ENCODE peak calls at places on chromosomes 16 and 17, in seven cellular contexts. F, T, C, B, N, U and Q are unnamed samples.

GRCh38 chr16:85829751-85830445 is 30.4 kb downstream of the COX4I1 start:
- DNase-seq in F (no peak), T (no peak), C (no peak), B (no peak), N (no peak), U (no peak), Q (no peak)

GRCh38 chr17:17036520-17036998 is 5.7 kb upstream of the MPRIP start:
- DNase-seq in F (no peak), T (no peak), C (no peak), B (no peak), N (no peak), U (no peak), Q (no peak)

GRCh38 chr17:82435103-82435502 is 15.4 kb downstream of the CYBC1 start:
- DNase-seq in F (no peak), T (no peak), C (no peak), B (no peak), N (no peak), U (no peak), Q (no peak)

GRCh38 chr17:5526821-5527598 is 40.6 kb downstream of the MIS12 start:
- DNase-seq in F (peak; percentile 40), T (peak; percentile 70), C (peak; percentile 75), B (no peak), N (no peak), U (peak; percentile 59), Q (no peak)

GRCh38 chr16:50491516-50491915 is 56.7 kb upstream of the NKD1 start:
- DNase-seq in F (no peak), T (no peak), C (no peak), B (no peak), N (no peak), U (no peak), Q (no peak)

GRCh38 chr16:27972500-27972899 is 91.0 kb downstream of the GSG1L start:
- DNase-seq in F (peak; percentile 40), T (peak; percentile 59), C (peak; percentile 73), B (no peak), N (peak; percentile 17), U (peak; percentile 51), Q (peak; percentile 69)

GRCh38 chr17:68777243-68777855 is 176.2 kb upstream of the FAM20A start:
- DNase-seq in F (peak; percentile 27), T (peak; percentile 48), C (peak; percentile 51), B (no peak), N (no peak), U (peak; percentile 88), Q (peak; percentile 71)

GRCh38 chr17:44865921-44866320 is 18.2 kb downstream of the HIGD1B start:
- DNase-seq in F (no peak), T (no peak), C (no peak), B (no peak), N (no peak), U (no peak), Q (no peak)

GRCh38 chr16:66720766-66721165 is 24.2 kb upstream of the CMTM4 start:
- DNase-seq in F (no peak), T (no peak), C (no peak), B (no peak), N (no peak), U (no peak), Q (no peak)

GRCh38 chr16:23835390-23836077 is at the start of gene PRKCB:
- DNase-seq in F (peak; percentile 96), T (peak; percentile 96), C (no peak), B (peak; percentile 51), N (no peak), U (no peak), Q (no peak)

GRCh38 chr16:9362050-9362449 is 270.6 kb downstream of the HAPSTR1 start:
- DNase-seq in F (no peak), T (no peak), C (no peak), B (no peak), N (no peak), U (peak; percentile 20), Q (no peak)

GRCh38 chr16:72092832-72093447 is 480 bp downstream of the TXNL4B start:
- DNase-seq in F (no peak), T (no peak), C (no peak), B (no peak), N (no peak), U (peak; percentile 63), Q (peak; percentile 71)

GRCh38 chr17:3222505-3222904 is 15.0 kb downstream of the OR1A1 start:
- DNase-seq in F (no peak), T (no peak), C (no peak), B (no peak), N (no peak), U (no peak), Q (no peak)

GRCh38 chr17:44901323-44901965 is 2.2 kb upstream of the EFTUD2 start:
- DNase-seq in F (no peak), T (no peak), C (no peak), B (no peak), N (no peak), U (no peak), Q (no peak)

GRCh38 chr17:28747046-28747691 is 3.4 kb downstream of the TRAF4 start:
- DNase-seq in F (peak; percentile 42), T (no peak), C (no peak), B (no peak), N (no peak), U (no peak), Q (peak; percentile 100)

GRCh38 chr17:28748852-28749515 is 5.2 kb downstream of the TRAF4 start:
- DNase-seq in F (no peak), T (no peak), C (no peak), B (no peak), N (no peak), U (no peak), Q (no peak)

GRCh38 chr17:28746611-28747045 is 2.8 kb downstream of the TRAF4 start:
- DNase-seq in F (peak; percentile 49), T (no peak), C (no peak), B (no peak), N (no peak), U (no peak), Q (peak; percentile 73)

GRCh38 chr17:28749516-28750177 is 5.8 kb downstream of the TRAF4 start:
- DNase-seq in F (no peak), T (no peak), C (no peak), B (no peak), N (no peak), U (no peak), Q (no peak)

GRCh38 chr17:28747801-28748750 is 4.3 kb downstream of the TRAF4 start:
- DNase-seq in F (no peak), T (no peak), C (no peak), B (no peak), N (no peak), U (no peak), Q (no peak)
- TF ChIP-seq JUND in F (no peak), T (no peak), C (no peak), B (no peak), N (no peak), U (no peak), Q (no peak)

GRCh38 chr17:78826426-78826825 is 14.2 kb downstream of the USP36 start:
- DNase-seq in F (no peak), T (no peak), C (no peak), B (no peak), N (no peak), U (no peak), Q (no peak)
- TF ChIP-seq JUND in F (no peak), T (no peak), C (no peak), B (no peak), N (no peak), U (no peak), Q (no peak)

GRCh38 chr16:11017499-11017898 is 73.1 kb downstream of the CLEC16A start:
- DNase-seq in F (no peak), T (no peak), C (no peak), B (no peak), N (no peak), U (no peak), Q (no peak)

GRCh38 chr16:11015607-11016006 is 71.2 kb downstream of the CLEC16A start:
- DNase-seq in F (no peak), T (no peak), C (no peak), B (no peak), N (no peak), U (no peak), Q (no peak)

GRCh38 chr16:11016524-11016988 is 72.2 kb downstream of the CLEC16A start:
- DNase-seq in F (no peak), T (no peak), C (no peak), B (no peak), N (no peak), U (peak; percentile 91), Q (no peak)

GRCh38 chr16:11014159-11014558 is 69.8 kb downstream of the CLEC16A start:
- DNase-seq in F (no peak), T (no peak), C (no peak), B (no peak), N (no peak), U (no peak), Q (no peak)

GRCh38 chr16:11016993-11017392 is 72.6 kb downstream of the CLEC16A start:
- DNase-seq in F (peak; percentile 19), T (no peak), C (peak; percentile 32), B (no peak), N (no peak), U (peak; percentile 74), Q (no peak)
- TF ChIP-seq JUND in F (no peak), T (peak; percentile 56), C (no peak), B (no peak), N (no peak), U (no peak), Q (no peak)

DNA sequence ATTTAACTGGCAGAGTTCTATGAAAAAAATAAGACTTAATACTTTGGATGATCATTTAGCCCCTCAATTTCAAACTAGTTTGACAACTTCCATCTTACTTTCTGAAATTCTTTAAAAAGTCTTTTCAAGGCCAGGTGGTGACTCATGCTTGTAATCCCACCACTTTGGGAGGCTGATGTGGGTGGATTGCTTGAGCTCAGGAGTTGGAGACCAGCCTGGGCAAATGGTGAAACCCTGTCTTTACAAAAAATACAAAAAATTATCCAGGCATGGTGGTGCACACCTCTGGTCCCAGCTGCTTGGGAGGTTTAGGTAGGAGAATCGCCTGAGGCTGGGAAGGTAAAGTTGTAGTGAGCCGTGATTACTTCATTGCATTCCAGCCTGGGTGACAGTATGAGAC is 154.4 kb downstream of the TANC2 start:
- DNase-seq in F (no peak), T (no peak), C (no peak), B (no peak), N (no peak), U (no peak), Q (no peak)
- TF ChIP-seq JUND in F (no peak), T (no peak), C (peak; percentile 23), B (peak; percentile 42), N (no peak), U (no peak), Q (no peak)

DNA sequence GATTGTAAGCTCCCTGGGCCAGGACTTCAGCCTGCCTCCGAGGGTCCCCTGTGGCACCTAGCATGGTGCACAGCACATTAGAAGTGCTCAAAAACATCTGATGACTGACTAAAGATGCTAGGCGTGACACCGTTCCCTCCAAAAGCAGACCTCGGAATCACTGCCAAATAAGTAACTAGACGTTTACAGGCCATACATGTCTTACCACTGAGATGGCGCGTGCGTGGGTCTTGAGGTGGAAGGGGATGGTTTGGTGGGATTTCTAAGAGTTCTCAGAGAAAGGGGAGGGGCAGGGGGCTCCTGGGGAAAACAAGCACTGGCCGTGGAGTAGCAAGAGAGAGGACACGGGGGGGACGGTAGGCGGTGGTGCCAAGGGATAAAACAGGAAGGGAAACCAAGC is 12.4 kb downstream of the MPO start:
- DNase-seq in F (no peak), T (no peak), C (no peak), B (no peak), N (no peak), U (no peak), Q (no peak)
- TF ChIP-seq JUND in F (no peak), T (no peak), C (no peak), B (no peak), N (no peak), U (no peak), Q (no peak)

GRCh38 chr17:56817066-56817465 is 16.7 kb downstream of the C17orf67 start:
- DNase-seq in F (no peak), T (no peak), C (no peak), B (no peak), N (no peak), U (no peak), Q (no peak)
- TF ChIP-seq JUND in F (no peak), T (no peak), C (no peak), B (no peak), N (no peak), U (no peak), Q (no peak)